ENCODE peak calls at places on chromosome 6, in four cellular contexts. F is IMR-90, W is mesendoderm, Q is H1. K is an unnamed sample.

GRCh38 chr6:148971027-148971927 is 224.4 kb downstream of the UST start:
- DNase-seq in F (peak; percentile 48), W (no peak), Q (no peak), K (no peak)

GRCh38 chr6:88004707-88005106 is 42.9 kb upstream of the SPACA1 start:
- DNase-seq in W (no peak), F (no peak), Q (no peak), K (no peak)

GRCh38 chr6:154347981-154348380 is 8.6 kb downstream of the IPCEF1 start:
- DNase-seq in Q (no peak), W (no peak), F (peak; percentile 18), K (no peak)

GRCh38 chr6:45398075-45398817 is 20.5 kb upstream of the SUPT3H start:
- DNase-seq in W (no peak), Q (no peak), F (no peak), K (no peak)

GRCh38 chr6:100880149-100880900 is 804 bp downstream of the ASCC3 start:
- DNase-seq in F (peak; percentile 25), Q (no peak), W (no peak), K (no peak)

GRCh38 chr6:123997223-123997622 is 193.6 kb downstream of the NKAIN2 start:
- DNase-seq in W (no peak), F (no peak), Q (no peak), K (no peak)

GRCh38 chr6:149140910-149141290 is 176.6 kb upstream of the TAB2 start:
- DNase-seq in W (no peak), Q (no peak), F (no peak), K (no peak)

GRCh38 chr6:85035769-85036168 is 271.4 kb upstream of the TBX18 start:
- DNase-seq in F (no peak), Q (no peak), W (no peak), K (no peak)

GRCh38 chr6:156878688-156879087 is 101.5 kb downstream of the ARID1B start:
- DNase-seq in Q (no peak), W (no peak), F (no peak), K (no peak)

GRCh38 chr6:26234421-26235239 is 130.4 kb upstream of the BTN3A2 start:
- DNase-seq in Q (peak; percentile 85), F (peak; percentile 84), W (peak; percentile 96), K (peak; percentile 67)

GRCh38 chr6:127695108-127695507 is 118.1 kb downstream of the C6orf58 start:
- DNase-seq in Q (no peak), F (no peak), W (no peak), K (no peak)

GRCh38 chr6:127690092-127690491 is 113.1 kb downstream of the C6orf58 start:
- DNase-seq in F (peak; percentile 28), Q (no peak), W (peak; percentile 26), K (no peak)

GRCh38 chr6:127690588-127690987 is 113.6 kb downstream of the C6orf58 start:
- DNase-seq in F (no peak), W (no peak), Q (no peak), K (no peak)

GRCh38 chr6:127691147-127691546 is 114.2 kb downstream of the C6orf58 start:
- DNase-seq in Q (no peak), F (no peak), W (no peak), K (no peak)
- H4K5ac ChIP-seq in Q (no peak overlapping the region), F (no peak overlapping the region), W (no peak overlapping the region), K (no peak overlapping the region)

GRCh38 chr6:42013134-42013516 is 37.2 kb upstream of the TAF8 start:
- DNase-seq in W (no peak), F (peak; percentile 65), Q (no peak), K (no peak)

GRCh38 chr6:42021847-42022754 is 28.2 kb upstream of the TAF8 start:
- DNase-seq in Q (no peak), F (no peak), W (no peak), K (no peak)

GRCh38 chr6:42020967-42021366 is 29.4 kb upstream of the TAF8 start:
- DNase-seq in Q (no peak), F (no peak), W (no peak), K (no peak)

GRCh38 chr6:42012501-42013133 is 37.7 kb upstream of the TAF8 start:
- DNase-seq in F (no peak), Q (no peak), W (no peak), K (no peak)

GRCh38 chr6:42017021-42017643 is 33.2 kb upstream of the TAF8 start:
- DNase-seq in F (peak; percentile 90), Q (no peak), W (no peak), K (no peak)
- H2BK15ac ChIP-seq in F (peak overlapping the region; percentile 85), Q (peak overlapping the region; percentile 33), W (no peak overlapping the region), K (no peak overlapping the region)

GRCh38 chr6:158991017-158991723 is 8.8 kb downstream of the RSPH3 start:
- DNase-seq in W (peak; percentile 51), F (no peak), Q (no peak), K (peak; percentile 63)
- H4K5ac ChIP-seq in W (no peak overlapping the region), F (no peak overlapping the region), Q (no peak overlapping the region), K (no peak overlapping the region)

DNA sequence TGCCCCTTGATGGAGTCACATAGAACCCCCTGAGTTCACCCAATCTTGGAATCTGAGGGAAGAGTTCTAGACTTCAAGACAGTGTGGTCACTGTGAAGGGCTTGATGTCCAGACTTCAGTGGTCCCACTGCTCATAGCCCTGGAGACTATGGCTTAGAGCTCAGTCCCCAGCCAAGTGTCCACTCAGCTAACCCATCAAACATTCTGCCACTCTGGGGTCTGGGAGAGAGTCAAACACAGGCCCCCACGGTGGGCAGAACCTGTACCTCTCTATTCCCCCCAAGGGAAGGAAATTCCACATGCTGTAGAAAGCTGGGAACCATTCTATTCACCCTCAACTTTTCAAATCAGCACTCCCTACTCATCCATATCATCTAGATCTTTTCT is 15.5 kb upstream of the TBC1D22B start:
- DNase-seq in F (no peak), W (no peak), Q (no peak), K (no peak)
- H2BK15ac ChIP-seq in F (peak overlapping the region; percentile 98), W (no peak overlapping the region), Q (no peak overlapping the region), K (no peak overlapping the region)

GRCh38 chr6:42307141-42307470 is 89.4 kb upstream of the MRPS10 start:
- DNase-seq in F (no peak), W (no peak), Q (no peak), K (no peak)
- H4K5ac ChIP-seq in F (no peak overlapping the region), W (no peak overlapping the region), Q (no peak overlapping the region), K (no peak overlapping the region)

GRCh38 chr6:56869346-56869745 is 85.6 kb upstream of the BEND6 start:
- DNase-seq in W (no peak), F (no peak), Q (no peak), K (no peak)
- H2BK15ac ChIP-seq in W (no peak overlapping the region), F (peak overlapping the region; percentile 82), Q (no peak overlapping the region), K (no peak overlapping the region)